ENCODE peak calls at places on chromosome X, in seven cellular contexts. C, I, O, E, R, L and P are unnamed samples.

GRCh38 chrX:84216406-84216805 is 28.4 kb upstream of the RPS6KA6 start:
- DNase-seq in C (no peak), I (no peak), O (peak), E (no peak), R (no peak), L (no peak), P (no peak)

GRCh38 chrX:46216406-46216805 is 328.8 kb downstream of the ZNF674 start:
- DNase-seq in C (no peak), I (no peak), O (no peak), E (no peak), R (no peak), L (no peak), P (no peak)

GRCh38 chrX:67619253-67619652 is 75.4 kb downstream of the AR start:
- DNase-seq in C (no peak), I (peak), O (no peak), E (no peak), R (no peak), L (no peak), P (peak)

GRCh38 chrX:9466115-9466495 is 1.2 kb downstream of the TBL1X start:
- DNase-seq in C (peak), I (no peak), O (no peak), E (peak), R (no peak), L (peak), P (peak)

GRCh38 chrX:21683910-21684309 is 25.8 kb upstream of the KLHL34 start:
- DNase-seq in C (no peak), I (peak), O (no peak), E (no peak), R (no peak), L (no peak), P (no peak)

GRCh38 chrX:56790778-56791177 is 61.7 kb downstream of the NBDY start:
- DNase-seq in C (no peak), I (no peak), O (no peak), E (no peak), R (no peak), L (no peak), P (no peak)

GRCh38 chrX:1075741-1076140 is 136.7 kb downstream of the CRLF2 start:
- DNase-seq in C (no peak), I (no peak), O (no peak), E (no peak), R (no peak), L (no peak), P (no peak)

GRCh38 chrX:28188526-28188925 is 207.3 kb upstream of the DCAF8L1 start:
- DNase-seq in C (no peak), I (peak), O (no peak), E (peak), R (no peak), L (no peak), P (no peak)

GRCh38 chrX:70176938-70177533 is at the start of gene DGAT2L6:
- DNase-seq in C (no peak), I (no peak), O (no peak), E (no peak), R (no peak), L (no peak), P (peak)